ENCODE peak calls at places on chromosomes 6 and 20, in seven cellular contexts. H is ovary, A is body of pancreas, J is lower leg skin, M is NB4, K is adrenal gland, P is esophagus muscularis mucosa. Z is an unnamed sample.
A peak's percentile ranks its signal among the peaks of the same experiment; 100 is the strongest.

GRCh38 chr6:29797120-29797519 is 30.5 kb upstream of the HLA-G start:
- DNase-seq in H (no peak), J (no peak), K (no peak), P (no peak), A (no peak), M (peak; percentile 10), Z (no peak)

GRCh38 chr6:27617046-27617687 is 144.3 kb upstream of the ZNF184 start:
- DNase-seq in K (no peak), P (no peak), A (no peak), M (peak; percentile 14), H (no peak), J (no peak), Z (no peak)

GRCh38 chr20:5642155-5642981 is 107.8 kb upstream of the SHLD1 start:
- DNase-seq in J (peak; percentile 47), P (no peak), M (peak; percentile 45), A (peak; percentile 66), K (peak; percentile 81), H (no peak), Z (no peak)

GRCh38 chr6:75065524-75065923 is 140.3 kb downstream of the COL12A1 start:
- DNase-seq in H (no peak), A (no peak), J (no peak), M (peak; percentile 43), P (no peak), K (peak; percentile 21), Z (no peak)

GRCh38 chr6:25882066-25882496 is 8.0 kb upstream of the SLC17A3 start:
- DNase-seq in K (peak; percentile 42), H (peak; percentile 8), J (no peak), M (no peak), A (peak; percentile 10), P (no peak), Z (peak; percentile 50)

GRCh38 chr20:5991623-5992441 is 41.4 kb downstream of the MCM8 start:
- DNase-seq in M (no peak), P (no peak), K (no peak), A (no peak), H (no peak), J (no peak), Z (no peak)

GRCh38 chr6:116326392-116326717 is 44.4 kb upstream of the DSE start:
- DNase-seq in H (no peak), M (no peak), J (no peak), P (no peak), K (no peak), A (no peak), Z (no peak)

GRCh38 chr6:36840471-36841461 is 1.5 kb upstream of the CPNE5 start:
- DNase-seq in M (peak; percentile 47), H (peak; percentile 48), K (no peak), A (no peak), P (no peak), J (no peak), Z (peak; percentile 41)

GRCh38 chr6:16291739-16292138 is 53.4 kb downstream of the GMPR start:
- DNase-seq in K (no peak), M (no peak), J (no peak), A (no peak), P (no peak), H (no peak), Z (no peak)

GRCh38 chr6:126540161-126540560 is 200.2 kb downstream of the CENPW start:
- DNase-seq in P (no peak), J (no peak), K (no peak), A (no peak), M (no peak), H (no peak), Z (no peak)

GRCh38 chr6:75458895-75459294 is 34.7 kb downstream of the FILIP1 start:
- DNase-seq in H (no peak), P (no peak), M (no peak), K (no peak), J (peak; percentile 45), A (peak; percentile 5), Z (no peak)

GRCh38 chr6:170578909-170579308 is 5.5 kb downstream of the PDCD2 start:
- DNase-seq in M (no peak), H (no peak), J (no peak), K (no peak), P (no peak), A (no peak), Z (no peak)

GRCh38 chr6:157561929-157562810 is 181.2 kb downstream of the ZDHHC14 start:
- DNase-seq in M (no peak), H (no peak), A (no peak), P (peak; percentile 68), J (no peak), K (no peak), Z (no peak)

GRCh38 chr20:9416421-9416820 is 98.0 kb upstream of the LAMP5 start:
- DNase-seq in A (no peak), J (no peak), M (no peak), H (no peak), K (no peak), P (no peak), Z (no peak)

GRCh38 chr6:127519469-127519785 is 292 bp upstream of the MTCL3 start:
- DNase-seq in J (no peak), P (no peak), H (no peak), A (no peak), M (no peak), K (no peak), Z (no peak)

GRCh38 chr6:37242429-37243052 is 15.0 kb upstream of the TBC1D22B start:
- DNase-seq in P (no peak), J (peak; percentile 61), A (peak; percentile 53), K (peak; percentile 67), M (no peak), H (no peak), Z (no peak)

GRCh38 chr6:44646355-44646754 is 258.8 kb downstream of the CDC5L start:
- DNase-seq in K (no peak), P (no peak), M (no peak), J (no peak), H (no peak), A (no peak), Z (no peak)

GRCh38 chr6:3906191-3907019 is 57.2 kb downstream of the FAM50B start:
- DNase-seq in K (no peak), J (no peak), A (peak; percentile 85), H (no peak), M (no peak), P (no peak), Z (no peak)

GRCh38 chr6:169225887-169226286 is 27.8 kb downstream of the THBS2 start:
- DNase-seq in K (no peak), H (peak; percentile 35), P (peak; percentile 75), J (peak; percentile 11), M (no peak), A (no peak), Z (no peak)

GRCh38 chr6:166744654-166745134 is 117.6 kb upstream of the RPS6KA2 start:
- DNase-seq in A (no peak), M (no peak), K (no peak), P (no peak), H (no peak), J (no peak), Z (no peak)

GRCh38 chr20:53809242-53809641 is 215.6 kb upstream of the ZNF217 start:
- DNase-seq in J (no peak), K (no peak), A (no peak), P (no peak), M (no peak), H (no peak), Z (no peak)

GRCh38 chr20:18164356-18164755 is 26.7 kb downstream of the KAT14 start:
- DNase-seq in H (no peak), M (no peak), K (no peak), J (no peak), A (no peak), P (no peak), Z (no peak)

GRCh38 chr6:37913210-37913609 is 93.7 kb downstream of the ZFAND3 start:
- DNase-seq in H (no peak), A (no peak), J (no peak), M (no peak), K (no peak), P (no peak), Z (no peak)

GRCh38 chr6:52663935-52664184 is 7.1 kb upstream of the TMEM14A start:
- DNase-seq in H (no peak), M (no peak), K (no peak), P (no peak), A (no peak), J (no peak), Z (no peak)

GRCh38 chr6:52666523-52666922 is 4.4 kb upstream of the TMEM14A start:
- DNase-seq in M (no peak), J (no peak), H (no peak), P (no peak), A (no peak), K (no peak), Z (no peak)

GRCh38 chr6:52663120-52663934 is 7.6 kb upstream of the TMEM14A start:
- DNase-seq in J (no peak), K (peak; percentile 48), A (peak; percentile 54), M (peak; percentile 90), H (peak; percentile 47), P (no peak), Z (peak; percentile 78)

GRCh38 chr6:52664991-52665686 is 5.8 kb upstream of the TMEM14A start:
- DNase-seq in A (no peak), J (no peak), M (no peak), P (no peak), K (no peak), H (no peak), Z (no peak)

GRCh38 chr6:52664185-52664990 is 6.5 kb upstream of the TMEM14A start:
- DNase-seq in K (peak; percentile 91), P (peak; percentile 96), H (peak; percentile 80), J (peak; percentile 83), M (peak; percentile 98), A (peak; percentile 95), Z (peak; percentile 88)
- TF ChIP-seq POLR2A in K (peak; percentile 90), P (peak; percentile 27), H (peak; percentile 34), J (no peak), M (peak; percentile 58), A (peak; percentile 97), Z (peak; percentile 76)

DNA sequence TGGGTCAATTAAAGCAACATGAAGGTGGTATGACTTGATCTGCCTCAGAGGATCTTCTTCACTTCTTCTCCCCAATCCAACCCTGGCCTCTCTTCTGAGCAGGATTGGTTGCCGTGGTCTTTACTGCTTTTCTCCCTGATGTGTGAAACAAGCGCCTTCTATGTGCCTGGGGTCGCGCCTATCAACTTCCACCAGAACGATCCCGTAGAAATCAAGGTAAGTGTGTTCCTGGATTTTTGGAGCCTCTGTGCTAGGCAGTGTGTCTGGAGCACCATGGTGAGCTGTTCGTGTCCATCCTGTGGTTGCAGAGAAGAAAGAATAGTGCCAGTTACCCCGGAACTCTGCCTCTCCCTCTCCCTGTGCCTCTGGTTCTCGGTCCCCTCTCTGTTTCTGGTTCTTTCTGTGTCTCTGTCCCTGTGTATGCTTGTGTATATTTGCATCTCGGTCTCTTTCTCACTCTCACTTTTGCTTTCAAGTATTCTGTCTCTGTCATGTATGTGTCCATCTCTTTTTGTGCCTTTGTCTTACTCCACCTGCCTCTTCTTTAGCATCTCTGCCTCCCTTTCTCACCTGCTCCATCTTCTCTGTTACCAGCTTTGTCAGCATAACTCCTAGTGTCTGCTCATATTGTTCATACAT is 23.5 kb downstream of the TM9SF4 start:
- DNase-seq in J (no peak), H (no peak), K (no peak), P (no peak), M (no peak), A (no peak), Z (no peak)
- TF ChIP-seq POLR2A in J (no peak), H (no peak), K (no peak), P (no peak), M (no peak), A (no peak), Z (no peak)

GRCh38 chr6:158843751-158844683 is 24.8 kb upstream of the EZR start:
- DNase-seq in A (no peak), H (no peak), K (no peak), M (no peak), P (no peak), J (no peak), Z (no peak)
- TF ChIP-seq POLR2A in A (no peak), H (no peak), K (no peak), M (no peak), P (no peak), J (no peak), Z (no peak)

GRCh38 chr6:77340331-77340730 is 123.0 kb downstream of the HTR1B start:
- DNase-seq in P (no peak), M (no peak), J (no peak), K (no peak), A (no peak), H (no peak), Z (no peak)
- TF ChIP-seq POLR2A in P (no peak), M (no peak), J (no peak), K (no peak), A (no peak), H (no peak), Z (no peak)

Z was measured in erythroblast.